ENCODE peak calls at places on chromosomes 3 and 15, in nine cellular contexts. D, M, O, Q, F, C, T, H and G are unnamed samples.

GRCh38 chr3:192169332-192169915 is 557.9 kb downstream of the FGF12 start:
- DNase-seq in H (no peak), O (no peak), C (no peak), Q (no peak), M (no peak), T (no peak), D (no peak), F (no peak), G (no peak)

GRCh38 chr15:91077029-91077428 is 23.0 kb upstream of the SV2B start:
- DNase-seq in D (no peak), M (no peak), H (no peak), C (no peak), O (no peak), Q (no peak), F (no peak), T (no peak), G (no peak)

GRCh38 chr3:134066539-134067310 is 37.0 kb upstream of the SLCO2A1 start:
- DNase-seq in O (no peak), M (no peak), T (peak; percentile 46), F (no peak), C (no peak), D (peak; percentile 82), H (no peak), Q (no peak), G (peak; percentile 20)

GRCh38 chr3:143358793-143359491 is 239.4 kb downstream of the CHST2 start:
- DNase-seq in C (no peak), F (no peak), M (no peak), O (no peak), H (no peak), Q (no peak), D (no peak), T (no peak), G (no peak)

GRCh38 chr3:74027121-74027520 is 402.4 kb upstream of the PDZRN3 start:
- DNase-seq in T (no peak), Q (no peak), O (no peak), C (no peak), D (no peak), M (no peak), H (no peak), F (no peak), G (no peak)

GRCh38 chr3:143000525-143000924 is 845 bp upstream of the U2SURP start:
- DNase-seq in Q (no peak), M (no peak), D (no peak), O (no peak), C (no peak), H (peak; percentile 76), T (no peak), F (no peak), G (no peak)

GRCh38 chr15:79184465-79184892 is 93.9 kb upstream of the RASGRF1 start:
- DNase-seq in F (peak; percentile 66), C (peak; percentile 76), D (no peak), T (peak; percentile 77), Q (peak; percentile 25), O (peak; percentile 81), M (peak; percentile 27), H (peak; percentile 42), G (peak; percentile 75)

GRCh38 chr15:96322401-96323249 is 7.9 kb upstream of the NR2F2 start:
- DNase-seq in T (no peak), F (peak; percentile 69), C (no peak), O (peak; percentile 54), M (no peak), D (no peak), Q (no peak), H (no peak), G (peak; percentile 32)

GRCh38 chr15:74453925-74454763 is 6.8 kb downstream of the UBL7 start:
- DNase-seq in Q (no peak), C (no peak), O (no peak), T (no peak), H (no peak), M (no peak), D (no peak), F (no peak), G (no peak)

GRCh38 chr15:74451861-74452835 is 8.8 kb downstream of the UBL7 start:
- DNase-seq in C (no peak), Q (no peak), T (no peak), F (no peak), M (no peak), H (no peak), D (no peak), O (no peak), G (no peak)

GRCh38 chr15:74449066-74449465 is 11.9 kb downstream of the UBL7 start:
- DNase-seq in Q (no peak), D (no peak), O (no peak), H (no peak), C (no peak), T (no peak), M (no peak), F (no peak), G (no peak)

GRCh38 chr15:74449643-74450205 is 11.2 kb downstream of the UBL7 start:
- DNase-seq in Q (no peak), O (no peak), M (no peak), H (no peak), F (no peak), T (no peak), C (no peak), D (no peak), G (no peak)

DNA sequence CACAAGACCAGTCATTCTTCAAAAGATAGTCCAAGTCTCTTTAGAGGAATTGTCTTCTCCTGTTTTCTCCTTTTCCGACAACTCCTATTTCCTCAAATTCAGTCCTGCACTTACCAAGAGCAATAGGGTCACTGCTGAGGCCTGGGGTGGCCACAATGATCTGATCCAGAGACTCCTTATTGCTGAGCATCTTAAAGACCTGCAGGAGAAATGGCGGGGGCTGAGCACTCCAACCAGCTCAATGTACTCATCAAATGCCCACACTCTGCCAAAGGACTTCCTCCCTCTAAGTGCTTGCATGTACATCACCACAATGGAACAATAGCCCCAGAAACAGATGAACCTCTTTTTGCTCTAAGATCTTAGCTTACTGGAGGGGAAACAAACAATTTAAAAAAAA is 9.6 kb downstream of the UBL7 start:
- DNase-seq in F (no peak), M (no peak), O (no peak), T (no peak), Q (no peak), H (no peak), D (no peak), C (no peak), G (no peak)
- TF ChIP-seq CTCF in F (no peak), M (no peak), O (no peak), T (no peak), Q (no peak), H (no peak), D (no peak), C (no peak), G (no peak)

DNA sequence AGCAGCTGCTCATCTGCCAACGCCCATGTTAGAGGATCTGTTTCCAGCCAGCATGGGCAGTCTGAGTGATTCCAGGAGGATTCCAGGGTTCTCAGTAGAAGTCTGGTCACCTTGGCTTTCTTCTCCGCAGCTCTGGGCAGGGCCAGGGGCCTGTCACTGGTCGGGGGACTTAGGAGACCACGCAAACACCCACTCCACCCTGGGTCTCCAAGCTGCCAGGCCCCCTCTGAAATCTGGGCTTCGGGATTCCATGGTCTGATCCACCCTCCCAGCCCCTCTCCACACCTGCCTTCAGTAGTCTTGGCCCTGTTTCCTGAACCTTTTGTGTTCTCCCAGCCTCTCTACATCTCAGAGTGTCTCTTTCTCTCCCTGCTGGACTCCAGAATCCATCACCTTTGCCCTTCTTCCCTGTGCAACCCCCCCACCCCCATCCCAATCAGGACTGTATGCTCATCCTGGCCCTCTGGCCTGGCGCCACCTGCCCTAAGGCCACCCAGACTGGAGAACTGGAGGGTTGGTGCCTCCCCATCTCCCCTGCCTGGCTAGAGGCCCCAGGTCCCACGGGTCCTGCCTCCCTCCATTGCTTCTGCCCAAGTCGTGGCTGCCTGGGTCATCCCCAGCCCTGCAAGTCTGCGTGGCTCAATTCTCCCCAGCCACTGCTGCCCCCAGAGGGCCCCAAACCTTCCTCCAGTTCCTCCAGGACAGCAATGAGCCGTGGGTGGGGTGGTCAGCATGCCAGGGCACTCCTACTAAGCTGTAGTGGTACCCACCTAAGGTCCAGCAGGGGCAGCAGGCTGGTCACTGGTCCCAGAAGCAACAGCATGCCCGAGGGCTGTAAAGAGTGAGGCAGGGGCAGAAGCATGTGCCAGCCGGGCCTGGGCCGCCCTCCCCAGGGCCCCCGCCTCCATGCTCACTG is 102.8 kb downstream of the TBC1D2B start:
- DNase-seq in T (no peak), H (no peak), M (no peak), C (no peak), Q (no peak), O (no peak), F (no peak), D (no peak), G (no peak)
- H3K27ac ChIP-seq in T (no peak overlapping the region), H (no peak overlapping the region), M (no peak overlapping the region), C (no peak overlapping the region), Q (no peak overlapping the region), O (peak overlapping the region; percentile 10), F (no peak overlapping the region), D (peak overlapping the region; percentile 38), G (peak overlapping the region; percentile 69)

GRCh38 chr3:127326341-127326740 is 38.5 kb upstream of the PRR20G start:
- DNase-seq in C (no peak), H (no peak), O (no peak), D (peak; percentile 70), F (no peak), T (no peak), Q (no peak), M (no peak), G (no peak)

GRCh38 chr3:127325630-127325961 is 37.8 kb upstream of the PRR20G start:
- DNase-seq in O (peak; percentile 86), M (no peak), D (no peak), Q (no peak), C (no peak), T (no peak), H (peak; percentile 72), F (no peak), G (no peak)

GRCh38 chr3:127328391-127328790 is 40.5 kb upstream of the PRR20G start:
- DNase-seq in Q (no peak), T (no peak), M (no peak), C (no peak), D (peak; percentile 24), O (no peak), H (no peak), F (no peak), G (no peak)

GRCh38 chr3:127330385-127330784 is 42.5 kb upstream of the PRR20G start:
- DNase-seq in H (no peak), Q (no peak), O (no peak), F (no peak), C (no peak), T (no peak), M (no peak), D (no peak), G (no peak)

GRCh38 chr3:127329647-127330285 is 41.9 kb upstream of the PRR20G start:
- DNase-seq in Q (no peak), T (no peak), F (no peak), D (peak; percentile 50), C (no peak), M (no peak), O (no peak), H (no peak), G (no peak)
- H3K9me3 ChIP-seq in Q (peaks cover 4% of the 10 kb centered on the region), T (no peaks in the 10 kb centered on the region), F (no peaks in the 10 kb centered on the region), D (peaks cover 40% of the 10 kb centered on the region), C (peaks cover 13% of the 10 kb centered on the region), M (peaks cover 20% of the 10 kb centered on the region), O (peaks cover 28% of the 10 kb centered on the region), H (peaks cover under 1% of the 10 kb centered on the region), G (peaks cover 4% of the 10 kb centered on the region)

GRCh38 chr15:80242132-80242769 is 9.8 kb downstream of the CTXND1 start:
- DNase-seq in F (peak; percentile 18), Q (no peak), M (no peak), D (peak; percentile 89), O (no peak), C (peak; percentile 45), H (peak; percentile 3), T (no peak), G (no peak)
- TF ChIP-seq CTCF in F (peak; percentile 32), Q (peak; percentile 74), M (no peak), D (peak; percentile 8), O (peak; percentile 29), C (peak; percentile 51), H (peak; percentile 58), T (no peak), G (peak; percentile 63)

GRCh38 chr15:60389261-60390077 is 8.3 kb downstream of the ANXA2 start:
- DNase-seq in H (peak; percentile 7), C (no peak), D (no peak), T (no peak), F (no peak), O (no peak), Q (peak; percentile 42), M (no peak), G (no peak)
- H3K27ac ChIP-seq in H (peak overlapping the region; percentile 97), C (peak overlapping the region; percentile 97), D (peak overlapping the region; percentile 44), T (peak overlapping the region; percentile 34), F (peak overlapping the region; percentile 8), O (no peak overlapping the region), Q (peak overlapping the region; percentile 32), M (no peak overlapping the region), G (peak overlapping the region; percentile 97)